ENCODE peak calls at places on chromosomes 6 and 20, in nine cellular contexts. D is heart left ventricle, X is transverse colon, Y is uterus, C is adrenal gland, U is NB4, Z is stomach, K is Peyer's patch, F is A549. A is an unnamed sample.

GRCh38 chr6:78910611-78911134 is 43.3 kb downstream of the IRAK1BP1 start:
- DNase-seq in D (no peak), X (peak; percentile 16), Y (no peak), C (peak; percentile 4), U (no peak), Z (no peak), K (no peak), F (no peak), A (no peak)

GRCh38 chr6:47379328-47379727 is 69.6 kb upstream of the TNFRSF21 start:
- DNase-seq in D (no peak), X (no peak), Y (no peak), C (no peak), U (no peak), Z (no peak), K (no peak), F (no peak), A (no peak)

GRCh38 chr20:46050885-46051284 is 21.9 kb downstream of the SLC12A5 start:
- DNase-seq in D (no peak), X (no peak), Y (no peak), C (no peak), U (no peak), Z (no peak), K (no peak), F (no peak), A (no peak)

GRCh38 chr6:20655317-20655716 is 121.1 kb downstream of the CDKAL1 start:
- DNase-seq in D (no peak), X (no peak), Y (no peak), C (no peak), U (no peak), Z (no peak), K (no peak), F (no peak), A (no peak)

GRCh38 chr20:25225642-25226432 is 22.0 kb upstream of the PYGB start:
- DNase-seq in D (no peak), X (no peak), Y (peak; percentile 8), C (no peak), U (no peak), Z (no peak), K (no peak), F (no peak), A (no peak)

GRCh38 chr6:80541886-80542285 is 435.4 kb downstream of the BCKDHB start:
- DNase-seq in D (no peak), X (no peak), Y (no peak), C (no peak), U (no peak), Z (no peak), K (no peak), F (no peak), A (no peak)

GRCh38 chr6:165876568-165876967 is 213.5 kb upstream of the PDE10A start:
- DNase-seq in D (peak; percentile 74), X (peak; percentile 50), Y (peak; percentile 76), C (peak; percentile 58), U (no peak), Z (no peak), K (no peak), F (no peak), A (no peak)

GRCh38 chr6:98118357-98119045 is 715.9 kb upstream of the POU3F2 start:
- DNase-seq in D (no peak), X (no peak), Y (no peak), C (no peak), U (no peak), Z (no peak), K (no peak), F (no peak), A (no peak)

GRCh38 chr6:48560408-48560807 is 449.4 kb upstream of the PTCHD4 start:
- DNase-seq in D (no peak), X (no peak), Y (no peak), C (no peak), U (no peak), Z (no peak), K (no peak), F (no peak), A (peak; percentile 9)

GRCh38 chr6:154555075-154555677 is 44.7 kb upstream of the CNKSR3 start:
- DNase-seq in D (no peak), X (peak; percentile 24), Y (no peak), C (no peak), U (no peak), Z (no peak), K (no peak), F (peak; percentile 61), A (peak; percentile 33)

GRCh38 chr6:125586074-125586473 is 163.4 kb upstream of the HEY2 start:
- DNase-seq in D (no peak), X (no peak), Y (no peak), C (no peak), U (no peak), Z (no peak), K (no peak), F (peak; percentile 3), A (no peak)

GRCh38 chr6:93678841-93679454 is 259.6 kb upstream of the EPHA7 start:
- DNase-seq in D (no peak), X (no peak), Y (no peak), C (no peak), U (no peak), Z (no peak), K (no peak), F (no peak), A (no peak)

GRCh38 chr6:144151010-144151727 is 852 bp downstream of the STX11 start:
- DNase-seq in D (no peak), X (peak; percentile 28), Y (peak; percentile 20), C (peak; percentile 77), U (peak; percentile 75), Z (no peak), K (peak; percentile 28), F (peak; percentile 3), A (no peak)

GRCh38 chr6:12504325-12504966 is 212.1 kb upstream of the PHACTR1 start:
- DNase-seq in D (no peak), X (peak; percentile 29), Y (no peak), C (no peak), U (peak; percentile 42), Z (no peak), K (no peak), F (peak; percentile 50), A (no peak)

GRCh38 chr6:134457941-134458340 is 140.0 kb upstream of the SGK1 start:
- DNase-seq in D (no peak), X (no peak), Y (no peak), C (no peak), U (peak; percentile 49), Z (no peak), K (no peak), F (peak; percentile 34), A (no peak)

GRCh38 chr6:26022737-26023136 is 60.1 kb downstream of the TRIM38 start:
- DNase-seq in D (no peak), X (no peak), Y (no peak), C (no peak), U (no peak), Z (no peak), K (no peak), F (no peak), A (no peak)
- TF ChIP-seq POLR2A in D (no peak), X (no peak), Y (no peak), C (no peak), U (no peak), Z (no peak), K (no peak), F (no peak), A (no peak)

DNA sequence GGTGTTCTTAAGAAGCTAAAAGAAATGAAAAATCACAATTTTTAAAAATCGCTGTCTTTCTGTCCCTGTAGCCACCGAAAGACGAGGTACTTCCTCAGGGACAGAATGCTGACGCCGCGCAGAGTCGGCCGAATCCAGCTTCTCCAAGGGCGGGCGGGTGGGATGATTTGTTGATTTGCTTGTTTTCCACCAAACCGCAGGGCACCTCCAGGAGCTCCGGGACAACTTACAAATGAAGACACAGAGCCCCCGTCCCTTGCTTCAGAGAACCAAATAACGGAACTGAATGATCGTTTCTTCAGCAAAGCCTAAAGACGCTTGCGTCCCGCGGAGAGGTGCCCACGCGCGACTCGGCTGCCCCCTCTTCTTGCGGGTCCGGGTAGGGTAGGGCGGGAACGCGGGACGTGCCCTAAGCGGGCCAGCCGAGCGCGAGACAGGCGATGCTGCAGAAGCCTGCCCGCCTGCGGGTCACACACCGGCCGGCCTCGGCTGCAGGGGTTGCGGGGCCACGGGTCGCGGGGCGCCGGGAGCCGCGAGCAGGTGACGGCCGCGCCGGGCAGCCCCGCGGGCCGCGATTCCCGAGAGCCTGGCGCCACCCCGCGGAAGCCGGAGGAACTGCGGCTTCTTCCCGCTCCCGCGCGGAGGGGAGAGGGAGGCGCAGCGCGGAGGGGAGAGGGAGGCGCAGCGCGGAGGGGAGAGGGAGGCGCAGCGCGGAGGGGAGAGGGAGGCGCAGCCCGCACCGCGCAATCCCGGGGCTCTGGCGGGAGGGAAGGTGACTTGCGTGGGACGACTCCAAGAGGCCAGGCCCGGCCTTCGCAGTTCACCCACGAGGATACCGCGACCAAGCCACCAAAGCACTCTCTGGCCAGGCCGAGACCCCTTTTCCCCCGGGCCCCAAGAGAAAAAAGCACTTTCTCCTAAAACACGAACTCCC is 7.7 kb upstream of the FOXF2 start:
- DNase-seq in D (no peak), X (peak; percentile 49), Y (no peak), C (peak; percentile 51), U (peak; percentile 65), Z (peak; percentile 69), K (no peak), F (no peak), A (peak; percentile 87)
- TF ChIP-seq POLR2A in D (no peak), X (no peak), Y (no peak), C (no peak), U (no peak), Z (no peak), K (no peak), F (no peak), A (no peak)

GRCh38 chr6:26123675-26124549 is 36.7 kb downstream of the HFE start:
- DNase-seq in D (peak; percentile 90), X (peak; percentile 82), Y (peak; percentile 92), C (peak; percentile 93), U (peak; percentile 99), Z (peak; percentile 81), K (peak; percentile 77), F (peak; percentile 98), A (peak; percentile 67)
- TF ChIP-seq POLR2A in D (peak; percentile 99), X (peak; percentile 100), Y (peak; percentile 99), C (peak; percentile 100), U (peak; percentile 81), Z (peak; percentile 100), K (peak; percentile 100), F (peak; percentile 91), A (peak; percentile 88)

DNA sequence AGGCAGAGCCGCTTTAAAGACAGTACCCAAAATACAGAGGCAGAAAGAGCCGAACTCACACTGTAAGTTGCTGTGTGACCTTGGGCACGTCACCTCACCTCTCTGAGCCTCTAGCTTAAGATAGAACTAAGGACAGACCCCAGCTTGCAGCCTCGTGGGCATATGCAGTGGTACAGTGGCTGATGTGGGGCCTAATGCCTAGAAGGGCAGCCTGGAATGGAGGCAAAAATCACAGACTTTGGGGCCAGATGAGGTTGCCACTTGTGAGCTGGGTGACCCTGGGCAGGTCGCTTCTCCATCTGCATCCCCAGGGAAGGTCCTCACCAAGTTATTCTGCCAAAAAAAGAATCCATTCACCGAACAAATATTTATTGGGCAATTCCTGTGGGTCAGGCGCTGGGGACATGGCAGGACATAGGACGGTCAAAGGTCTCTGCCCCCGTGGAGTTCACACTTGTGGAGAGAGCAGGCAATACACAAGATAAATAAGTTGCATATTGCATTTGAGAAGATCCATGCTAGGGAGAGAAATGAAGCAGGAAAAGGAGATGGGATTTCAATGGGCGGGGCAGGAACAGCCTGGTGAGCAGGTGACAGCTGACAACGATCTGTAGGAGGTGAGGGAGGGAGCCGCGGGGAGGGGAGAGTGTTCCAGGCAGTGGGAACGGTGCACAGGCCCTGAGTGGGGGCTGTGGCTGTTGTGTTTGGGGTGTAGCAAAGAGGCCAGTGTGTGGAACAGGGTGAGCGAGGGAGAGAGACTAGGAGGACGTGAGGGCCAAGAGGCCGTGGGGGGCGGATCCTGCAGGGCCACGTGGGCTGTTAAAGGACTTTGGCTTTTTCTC is 115.2 kb downstream of the CEBPB start:
- DNase-seq in D (no peak), X (peak; percentile 71), Y (peak; percentile 80), C (peak; percentile 89), U (no peak), Z (no peak), K (no peak), F (peak; percentile 80), A (no peak)
- TF ChIP-seq POLR2A in D (peak; percentile 34), X (peak; percentile 17), Y (peak; percentile 75), C (no peak), U (no peak), Z (no peak), K (no peak), F (no peak), A (no peak)